ENCODE peak calls at places on chromosomes 6 and 20, in five cellular contexts. C, H, D, U and N are unnamed samples.

GRCh38 chr6:144394209-144394608 is 109.1 kb downstream of the UTRN start:
- DNase-seq in C (no peak), H (no peak), D (no peak), U (no peak), N (no peak)

GRCh38 chr6:145278163-145278807 is 457.0 kb downstream of the EPM2A start:
- DNase-seq in C (no peak), H (no peak), D (no peak), U (no peak), N (no peak)

GRCh38 chr6:36735110-36735971 is 37.7 kb downstream of the RAB44 start:
- DNase-seq in C (peak; percentile 96), H (no peak), D (no peak), U (no peak), N (no peak)

GRCh38 chr6:133408543-133408942 is 167.4 kb downstream of the EYA4 start:
- DNase-seq in C (no peak), H (no peak), D (no peak), U (no peak), N (peak; percentile 55)

GRCh38 chr6:34412054-34412453 is 13.8 kb downstream of the RPS10 start:
- DNase-seq in C (no peak), H (no peak), D (peak; percentile 68), U (no peak), N (no peak)

GRCh38 chr6:159399953-159400352 is 230.8 kb downstream of the FNDC1 start:
- DNase-seq in C (no peak), H (no peak), D (no peak), U (no peak), N (no peak)

GRCh38 chr6:137968901-137969300 is 101.8 kb downstream of the TNFAIP3 start:
- DNase-seq in C (no peak), H (no peak), D (no peak), U (no peak), N (no peak)

GRCh38 chr20:31517373-31517772 is 3.1 kb downstream of the HM13 start:
- DNase-seq in C (no peak), H (no peak), D (no peak), U (no peak), N (peak; percentile 69)

GRCh38 chr6:14146459-14147096 is 29.0 kb downstream of the CD83 start:
- DNase-seq in C (no peak), H (no peak), D (no peak), U (no peak), N (no peak)

GRCh38 chr6:31559606-31559957 is 12.2 kb downstream of the NFKBIL1 start:
- DNase-seq in C (no peak), H (no peak), D (no peak), U (no peak), N (no peak)

GRCh38 chr6:63731946-63732735 is 96.5 kb downstream of the PHF3 start:
- DNase-seq in C (no peak), H (no peak), D (no peak), U (no peak), N (no peak)

GRCh38 chr20:23697947-23698346 is 9.1 kb upstream of the CST4 start:
- DNase-seq in C (no peak), H (no peak), D (no peak), U (no peak), N (no peak)

GRCh38 chr20:59120491-59120890 is 43.1 kb upstream of the ZNF831 start:
- DNase-seq in C (peak; percentile 79), H (no peak), D (no peak), U (no peak), N (no peak)

GRCh38 chr20:58647814-58648501 is 3.1 kb upstream of the STX16 start:
- DNase-seq in C (no peak), H (no peak), D (no peak), U (no peak), N (no peak)

GRCh38 chr20:9344080-9344920 is 170.1 kb upstream of the LAMP5 start:
- DNase-seq in C (no peak), H (no peak), D (no peak), U (no peak), N (peak; percentile 62)

GRCh38 chr6:32796848-32797776 is 19.7 kb downstream of the HLA-DOB start:
- DNase-seq in C (peak; percentile 76), H (no peak), D (peak; percentile 68), U (peak; percentile 74), N (peak; percentile 81)

GRCh38 chr6:108714774-108715414 is 133.3 kb upstream of the ARMC2 start:
- DNase-seq in C (no peak), H (no peak), D (no peak), U (no peak), N (no peak)

GRCh38 chr6:104118274-104118673 is 741.4 kb downstream of the HACE1 start:
- DNase-seq in C (no peak), H (no peak), D (no peak), U (no peak), N (no peak)

GRCh38 chr6:123747515-123747914 is 56.1 kb upstream of the NKAIN2 start:
- DNase-seq in C (no peak), H (no peak), D (no peak), U (no peak), N (no peak)

GRCh38 chr6:88823998-88824397 is 139.4 kb downstream of the RNGTT start:
- DNase-seq in C (no peak), H (no peak), D (no peak), U (no peak), N (no peak)

GRCh38 chr6:170040115-170040500 is 250.8 kb downstream of the DLL1 start:
- DNase-seq in C (no peak), H (no peak), D (peak; percentile 18), U (no peak), N (no peak)

GRCh38 chr6:108589244-108589730 is 28.6 kb downstream of the FOXO3 start:
- DNase-seq in C (no peak), H (no peak), D (peak; percentile 56), U (no peak), N (peak; percentile 71)

GRCh38 chr6:32578962-32579361 is 10.7 kb downstream of the HLA-DRB1 start:
- DNase-seq in C (no peak), H (no peak), D (no peak), U (no peak), N (no peak)

GRCh38 chr6:128139519-128139918 is 238.7 kb upstream of the THEMIS start:
- DNase-seq in C (no peak), H (no peak), D (no peak), U (no peak), N (no peak)

GRCh38 chr20:63102720-63103375 is 96.1 kb upstream of the BHLHE23 start:
- DNase-seq in C (peak; percentile 56), H (no peak), D (peak; percentile 79), U (peak; percentile 38), N (no peak)

GRCh38 chr20:40771308-40771610 is 82.2 kb upstream of the MAFB start:
- DNase-seq in C (no peak), H (no peak), D (no peak), U (no peak), N (no peak)